ENCODE peak calls at places on chromosomes 6 and 20, in four cellular contexts. One of them, this sample, is unnamed.

GRCh38 chr6:57265755-57266221 is 43.7 kb upstream of the RAB23 start:
- DNase-seq in K562: no peak
- DNase-seq in GM12878: no peak
- DNase-seq in WTC11: no peak
- DNase-seq in this sample: no peak

GRCh38 chr6:31738048-31738979 is 1.5 kb upstream of the MSH5 start:
- DNase-seq in K562: peak
- DNase-seq in GM12878: peak
- DNase-seq in WTC11: no peak
- DNase-seq in this sample: peak

GRCh38 chr6:108592371-108593337 is 31.9 kb downstream of the FOXO3 start:
- DNase-seq in K562: peak
- DNase-seq in GM12878: peak
- DNase-seq in WTC11: no peak
- DNase-seq in this sample: no peak

GRCh38 chr6:31575952-31576684 is 753 bp downstream of the TNF start:
- DNase-seq in K562: no peak
- DNase-seq in GM12878: no peak
- DNase-seq in WTC11: no peak
- DNase-seq in this sample: no peak

GRCh38 chr20:15339264-15339663 is 1001.9 kb upstream of the FLRT3 start:
- DNase-seq in K562: no peak
- DNase-seq in GM12878: no peak
- DNase-seq in WTC11: no peak
- DNase-seq in this sample: no peak

GRCh38 chr6:45830441-45831139 is 185.1 kb downstream of the CLIC5 start:
- DNase-seq in K562: no peak
- DNase-seq in GM12878: peak
- DNase-seq in WTC11: no peak
- DNase-seq in this sample: no peak

GRCh38 chr6:5205877-5206840 is 54.6 kb downstream of the LYRM4 start:
- DNase-seq in K562: peak
- DNase-seq in GM12878: no peak
- DNase-seq in WTC11: no peak
- DNase-seq in this sample: peak

GRCh38 chr20:23937303-23938117 is 51.1 kb downstream of the GGTLC1 start:
- DNase-seq in K562: peak
- DNase-seq in GM12878: peak
- DNase-seq in WTC11: peak
- DNase-seq in this sample: peak

GRCh38 chr6:21856096-21856825 is 262.7 kb downstream of the SOX4 start:
- DNase-seq in K562: no peak
- DNase-seq in GM12878: no peak
- DNase-seq in WTC11: no peak
- DNase-seq in this sample: no peak

GRCh38 chr20:47674145-47674544 is 111.1 kb downstream of the SULF2 start:
- DNase-seq in K562: no peak
- DNase-seq in GM12878: no peak
- DNase-seq in WTC11: no peak
- DNase-seq in this sample: no peak

GRCh38 chr6:140485740-140486467 is 1111.5 kb upstream of the CITED2 start:
- DNase-seq in K562: peak
- DNase-seq in GM12878: peak
- DNase-seq in WTC11: no peak
- DNase-seq in this sample: no peak

GRCh38 chr6:77440206-77440976 is 22.9 kb downstream of the HTR1B start:
- DNase-seq in K562: no peak
- DNase-seq in GM12878: no peak
- DNase-seq in WTC11: no peak
- DNase-seq in this sample: no peak

GRCh38 chr6:164690241-164690640 is 619.2 kb downstream of the C6orf118 start:
- DNase-seq in K562: no peak
- DNase-seq in GM12878: no peak
- DNase-seq in WTC11: no peak
- DNase-seq in this sample: no peak

GRCh38 chr6:49898904-49899566 is 32.7 kb upstream of the CRISP1 start:
- DNase-seq in K562: no peak
- DNase-seq in GM12878: no peak
- DNase-seq in WTC11: no peak
- DNase-seq in this sample: no peak

GRCh38 chr6:117929501-117929900 is 22.4 kb downstream of the SLC35F1 start:
- DNase-seq in K562: no peak
- DNase-seq in GM12878: no peak
- DNase-seq in WTC11: no peak
- DNase-seq in this sample: no peak

GRCh38 chr6:136647363-136647763 is 97.1 kb upstream of the MAP7 start:
- DNase-seq in K562: peak
- DNase-seq in GM12878: peak
- DNase-seq in WTC11: no peak
- DNase-seq in this sample: no peak

GRCh38 chr6:125887372-125887771 is 69.2 kb upstream of the HINT3 start:
- DNase-seq in K562: no peak
- DNase-seq in GM12878: no peak
- DNase-seq in WTC11: no peak
- DNase-seq in this sample: no peak

GRCh38 chr6:125882243-125882642 is 74.3 kb upstream of the HINT3 start:
- DNase-seq in K562: no peak
- DNase-seq in GM12878: no peak
- DNase-seq in WTC11: no peak
- DNase-seq in this sample: no peak

GRCh38 chr6:125886914-125887313 is 69.7 kb upstream of the HINT3 start:
- DNase-seq in K562: no peak
- DNase-seq in GM12878: no peak
- DNase-seq in WTC11: no peak
- DNase-seq in this sample: no peak

GRCh38 chr6:125888989-125889656 is 67.4 kb upstream of the HINT3 start:
- DNase-seq in K562: peak
- DNase-seq in GM12878: no peak
- DNase-seq in WTC11: peak
- DNase-seq in this sample: peak

GRCh38 chr6:125884656-125885055 is 71.9 kb upstream of the HINT3 start:
- DNase-seq in K562: no peak
- DNase-seq in GM12878: no peak
- DNase-seq in WTC11: no peak
- DNase-seq in this sample: no peak
- TF ChIP-seq TCF7 in K562: no peak
- TF ChIP-seq TCF7 in GM12878: no peak
- TF ChIP-seq TCF7 in WTC11: no peak
- TF ChIP-seq TCF7 in this sample: no peak

GRCh38 chr6:131534654-131534956 is 38.4 kb upstream of the ARG1 start:
- DNase-seq in K562: no peak
- DNase-seq in GM12878: no peak
- DNase-seq in WTC11: no peak
- DNase-seq in this sample: no peak
- TF ChIP-seq TCF7 in K562: no peak
- TF ChIP-seq TCF7 in GM12878: no peak
- TF ChIP-seq TCF7 in WTC11: no peak
- TF ChIP-seq TCF7 in this sample: no peak

DNA sequence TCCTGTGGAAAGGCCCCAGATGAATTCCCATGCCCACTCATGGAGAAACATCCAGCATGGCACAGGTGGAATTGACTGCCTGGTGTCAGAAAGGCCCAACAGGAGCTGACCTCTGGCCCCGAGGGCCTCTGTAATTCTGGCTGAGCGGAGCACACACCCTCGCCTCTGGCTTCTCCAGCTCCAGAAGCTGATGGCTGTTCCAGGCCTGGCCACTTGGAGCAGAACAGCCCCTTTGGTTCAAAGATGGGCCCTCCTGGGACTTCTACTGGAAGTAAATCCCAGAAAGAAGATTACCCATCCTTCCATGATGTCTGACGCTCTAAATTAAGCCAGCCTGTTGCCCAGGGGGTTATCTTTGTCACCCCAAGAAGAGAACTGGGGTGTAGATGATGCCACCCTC is 275.1 kb upstream of the CDH4 start:
- DNase-seq in K562: no peak
- DNase-seq in GM12878: no peak
- DNase-seq in WTC11: peak
- DNase-seq in this sample: no peak
- TF ChIP-seq TCF7 in K562: no peak
- TF ChIP-seq TCF7 in GM12878: no peak
- TF ChIP-seq TCF7 in WTC11: no peak
- TF ChIP-seq TCF7 in this sample: no peak

GRCh38 chr6:126140015-126140414 is 153.7 kb downstream of the TRMT11 start:
- DNase-seq in K562: no peak
- DNase-seq in GM12878: no peak
- DNase-seq in WTC11: no peak
- DNase-seq in this sample: no peak
- TF ChIP-seq TCF7 in K562: no peak
- TF ChIP-seq TCF7 in GM12878: no peak
- TF ChIP-seq TCF7 in WTC11: no peak
- TF ChIP-seq TCF7 in this sample: no peak

GRCh38 chr20:10741060-10741459 is 67.3 kb upstream of the JAG1 start:
- DNase-seq in K562: no peak
- DNase-seq in GM12878: no peak
- DNase-seq in WTC11: no peak
- DNase-seq in this sample: no peak
- TF ChIP-seq TCF7 in K562: no peak
- TF ChIP-seq TCF7 in GM12878: no peak
- TF ChIP-seq TCF7 in WTC11: no peak
- TF ChIP-seq TCF7 in this sample: no peak